ENCODE peak calls at places on chromosome 2, in eight cellular contexts. One of them, this sample, is unnamed.

GRCh38 chr2:168185583-168186274 is 61.7 kb downstream of the STK39 start:
- DNase-seq in GM12878: no peak
- DNase-seq in H1: no peak
- DNase-seq in K562: no peak
- DNase-seq in HepG2: peak; percentile 79
- DNase-seq in SK-N-SH: no peak
- DNase-seq in A549: no peak
- DNase-seq in endothelial cell of umbilical vein: peak; percentile 28
- DNase-seq in this sample: no peak

GRCh38 chr2:180520816-180521595 is 459.4 kb upstream of the UBE2E3 start:
- DNase-seq in HepG2: peak; percentile 27
- DNase-seq in SK-N-SH: no peak
- DNase-seq in H1: no peak
- DNase-seq in A549: peak; percentile 66
- DNase-seq in endothelial cell of umbilical vein: peak; percentile 36
- DNase-seq in K562: no peak
- DNase-seq in GM12878: no peak
- DNase-seq in this sample: peak; percentile 22

GRCh38 chr2:201261471-201261870 is 1.1 kb downstream of the CASP8 start:
- DNase-seq in K562: no peak
- DNase-seq in A549: no peak
- DNase-seq in H1: no peak
- DNase-seq in HepG2: no peak
- DNase-seq in GM12878: no peak
- DNase-seq in endothelial cell of umbilical vein: no peak
- DNase-seq in SK-N-SH: no peak
- DNase-seq in this sample: no peak

GRCh38 chr2:233430091-233430490 is 75.8 kb downstream of the DGKD start:
- DNase-seq in A549: peak; percentile 66
- DNase-seq in K562: no peak
- DNase-seq in endothelial cell of umbilical vein: peak; percentile 76
- DNase-seq in GM12878: no peak
- DNase-seq in SK-N-SH: no peak
- DNase-seq in HepG2: no peak
- DNase-seq in H1: no peak
- DNase-seq in this sample: no peak

GRCh38 chr2:183903026-183903425 is 695.3 kb upstream of the ZNF804A start:
- DNase-seq in GM12878: no peak
- DNase-seq in H1: no peak
- DNase-seq in endothelial cell of umbilical vein: no peak
- DNase-seq in A549: no peak
- DNase-seq in HepG2: no peak
- DNase-seq in SK-N-SH: no peak
- DNase-seq in K562: no peak
- DNase-seq in this sample: no peak

GRCh38 chr2:149184994-149185393 is 145.4 kb upstream of the LYPD6 start:
- DNase-seq in K562: no peak
- DNase-seq in SK-N-SH: no peak
- DNase-seq in H1: no peak
- DNase-seq in A549: no peak
- DNase-seq in GM12878: no peak
- DNase-seq in HepG2: no peak
- DNase-seq in endothelial cell of umbilical vein: no peak
- DNase-seq in this sample: no peak

GRCh38 chr2:179096090-179096489 is 46.2 kb upstream of the CCDC141 start:
- DNase-seq in H1: no peak
- DNase-seq in HepG2: no peak
- DNase-seq in SK-N-SH: no peak
- DNase-seq in K562: no peak
- DNase-seq in A549: no peak
- DNase-seq in endothelial cell of umbilical vein: no peak
- DNase-seq in GM12878: peak; percentile 40
- DNase-seq in this sample: no peak

GRCh38 chr2:216735086-216735485 is 39.7 kb upstream of the IGFBP5 start:
- DNase-seq in GM12878: no peak
- DNase-seq in K562: no peak
- DNase-seq in endothelial cell of umbilical vein: no peak
- DNase-seq in A549: no peak
- DNase-seq in HepG2: no peak
- DNase-seq in SK-N-SH: peak; percentile 70
- DNase-seq in H1: no peak
- DNase-seq in this sample: no peak

GRCh38 chr2:143742631-143743030 is 613.4 kb downstream of the ARHGAP15 start:
- DNase-seq in H1: no peak
- DNase-seq in endothelial cell of umbilical vein: no peak
- DNase-seq in GM12878: no peak
- DNase-seq in K562: no peak
- DNase-seq in HepG2: no peak
- DNase-seq in SK-N-SH: peak; percentile 17
- DNase-seq in A549: no peak
- DNase-seq in this sample: no peak

GRCh38 chr2:241314181-241314932 is 1.1 kb downstream of the HDLBP start:
- DNase-seq in GM12878: no peak
- DNase-seq in endothelial cell of umbilical vein: peak; percentile 68
- DNase-seq in H1: no peak
- DNase-seq in A549: peak; percentile 74
- DNase-seq in K562: no peak
- DNase-seq in HepG2: peak; percentile 62
- DNase-seq in SK-N-SH: no peak
- DNase-seq in this sample: peak; percentile 8

GRCh38 chr2:217117523-217117922 is 257.7 kb upstream of the TNP1 start:
- DNase-seq in endothelial cell of umbilical vein: no peak
- DNase-seq in A549: no peak
- DNase-seq in HepG2: no peak
- DNase-seq in K562: no peak
- DNase-seq in SK-N-SH: no peak
- DNase-seq in H1: no peak
- DNase-seq in GM12878: no peak
- DNase-seq in this sample: no peak

GRCh38 chr2:81467096-81467495 is 1162.5 kb upstream of the LRRTM1 start:
- DNase-seq in GM12878: no peak
- DNase-seq in HepG2: no peak
- DNase-seq in A549: no peak
- DNase-seq in H1: no peak
- DNase-seq in SK-N-SH: no peak
- DNase-seq in endothelial cell of umbilical vein: no peak
- DNase-seq in K562: peak; percentile 3
- DNase-seq in this sample: no peak

GRCh38 chr2:238910751-238911351 is 63.0 kb downstream of the TWIST2 start:
- DNase-seq in K562: no peak
- DNase-seq in SK-N-SH: no peak
- DNase-seq in GM12878: no peak
- DNase-seq in HepG2: no peak
- DNase-seq in A549: peak; percentile 42
- DNase-seq in H1: no peak
- DNase-seq in endothelial cell of umbilical vein: no peak
- DNase-seq in this sample: no peak

GRCh38 chr2:151097118-151097517 is 164.5 kb downstream of the RBM43 start:
- DNase-seq in HepG2: no peak
- DNase-seq in endothelial cell of umbilical vein: no peak
- DNase-seq in H1: no peak
- DNase-seq in K562: no peak
- DNase-seq in GM12878: no peak
- DNase-seq in A549: no peak
- DNase-seq in SK-N-SH: no peak
- DNase-seq in this sample: no peak

GRCh38 chr2:15169326-15170038 is 391.7 kb downstream of the NBAS start:
- DNase-seq in GM12878: no peak
- DNase-seq in K562: no peak
- DNase-seq in endothelial cell of umbilical vein: peak; percentile 86
- DNase-seq in A549: peak; percentile 59
- DNase-seq in H1: no peak
- DNase-seq in SK-N-SH: peak; percentile 50
- DNase-seq in HepG2: peak; percentile 56
- DNase-seq in this sample: peak; percentile 23

GRCh38 chr2:17965196-17965595 is 86.7 kb downstream of the KCNS3 start:
- DNase-seq in HepG2: no peak
- DNase-seq in endothelial cell of umbilical vein: no peak
- DNase-seq in SK-N-SH: no peak
- DNase-seq in K562: no peak
- DNase-seq in H1: no peak
- DNase-seq in GM12878: no peak
- DNase-seq in A549: no peak
- DNase-seq in this sample: no peak

GRCh38 chr2:17972991-17973390 is 94.5 kb downstream of the KCNS3 start:
- DNase-seq in HepG2: no peak
- DNase-seq in endothelial cell of umbilical vein: no peak
- DNase-seq in GM12878: no peak
- DNase-seq in K562: no peak
- DNase-seq in H1: no peak
- DNase-seq in SK-N-SH: no peak
- DNase-seq in A549: no peak
- DNase-seq in this sample: no peak

GRCh38 chr2:17966793-17967192 is 88.3 kb downstream of the KCNS3 start:
- DNase-seq in H1: no peak
- DNase-seq in endothelial cell of umbilical vein: no peak
- DNase-seq in HepG2: no peak
- DNase-seq in K562: no peak
- DNase-seq in SK-N-SH: no peak
- DNase-seq in GM12878: no peak
- DNase-seq in A549: no peak
- DNase-seq in this sample: no peak

GRCh38 chr2:17971531-17971930 is 93.1 kb downstream of the KCNS3 start:
- DNase-seq in GM12878: no peak
- DNase-seq in A549: no peak
- DNase-seq in K562: no peak
- DNase-seq in endothelial cell of umbilical vein: no peak
- DNase-seq in H1: no peak
- DNase-seq in SK-N-SH: no peak
- DNase-seq in HepG2: no peak
- DNase-seq in this sample: no peak

DNA sequence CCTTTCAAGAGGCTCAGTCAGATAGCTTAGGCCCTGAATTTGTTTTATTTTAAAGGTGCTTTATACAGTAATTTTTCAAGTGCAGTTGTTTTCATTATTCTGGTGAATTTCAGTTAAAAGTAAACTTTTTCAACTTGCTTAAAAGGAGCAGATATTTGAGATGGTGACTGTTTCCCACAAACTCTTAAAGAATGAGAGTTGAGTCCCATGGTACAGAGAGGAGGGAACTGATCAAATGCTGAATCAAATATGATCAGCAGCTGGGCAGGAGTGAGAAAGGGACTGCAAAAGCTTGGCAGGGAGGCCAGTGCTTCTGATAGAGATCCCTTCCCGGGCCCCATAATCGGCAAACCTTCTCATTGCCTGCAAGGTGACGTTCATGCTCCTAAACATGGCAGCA is 91.2 kb downstream of the KCNS3 start:
- DNase-seq in H1: no peak
- DNase-seq in A549: no peak
- DNase-seq in endothelial cell of umbilical vein: no peak
- DNase-seq in GM12878: no peak
- DNase-seq in K562: no peak
- DNase-seq in SK-N-SH: no peak
- DNase-seq in HepG2: no peak
- DNase-seq in this sample: no peak
- H3K4me1 ChIP-seq in H1: no peaks in the 10 kb centered on the region
- H3K4me1 ChIP-seq in A549: no peaks in the 10 kb centered on the region
- H3K4me1 ChIP-seq in endothelial cell of umbilical vein: no peaks in the 10 kb centered on the region
- H3K4me1 ChIP-seq in GM12878: no peaks in the 10 kb centered on the region
- H3K4me1 ChIP-seq in K562: no peaks in the 10 kb centered on the region
- H3K4me1 ChIP-seq in SK-N-SH: peaks cover 4% of the 10 kb centered on the region
- H3K4me1 ChIP-seq in HepG2: no peaks in the 10 kb centered on the region
- H3K4me1 ChIP-seq in this sample: no peaks in the 10 kb centered on the region

GRCh38 chr2:66729391-66729790 is 294.5 kb downstream of the MEIS1 start:
- DNase-seq in A549: no peak
- DNase-seq in SK-N-SH: no peak
- DNase-seq in endothelial cell of umbilical vein: no peak
- DNase-seq in HepG2: no peak
- DNase-seq in GM12878: no peak
- DNase-seq in H1: no peak
- DNase-seq in K562: no peak
- DNase-seq in this sample: no peak
- TF ChIP-seq MAX in A549: no peak
- TF ChIP-seq MAX in SK-N-SH: no peak
- TF ChIP-seq MAX in endothelial cell of umbilical vein: no peak
- TF ChIP-seq MAX in HepG2: no peak
- TF ChIP-seq MAX in GM12878: no peak
- TF ChIP-seq MAX in H1: no peak
- TF ChIP-seq MAX in K562: no peak
- TF ChIP-seq MAX in this sample: no peak

DNA sequence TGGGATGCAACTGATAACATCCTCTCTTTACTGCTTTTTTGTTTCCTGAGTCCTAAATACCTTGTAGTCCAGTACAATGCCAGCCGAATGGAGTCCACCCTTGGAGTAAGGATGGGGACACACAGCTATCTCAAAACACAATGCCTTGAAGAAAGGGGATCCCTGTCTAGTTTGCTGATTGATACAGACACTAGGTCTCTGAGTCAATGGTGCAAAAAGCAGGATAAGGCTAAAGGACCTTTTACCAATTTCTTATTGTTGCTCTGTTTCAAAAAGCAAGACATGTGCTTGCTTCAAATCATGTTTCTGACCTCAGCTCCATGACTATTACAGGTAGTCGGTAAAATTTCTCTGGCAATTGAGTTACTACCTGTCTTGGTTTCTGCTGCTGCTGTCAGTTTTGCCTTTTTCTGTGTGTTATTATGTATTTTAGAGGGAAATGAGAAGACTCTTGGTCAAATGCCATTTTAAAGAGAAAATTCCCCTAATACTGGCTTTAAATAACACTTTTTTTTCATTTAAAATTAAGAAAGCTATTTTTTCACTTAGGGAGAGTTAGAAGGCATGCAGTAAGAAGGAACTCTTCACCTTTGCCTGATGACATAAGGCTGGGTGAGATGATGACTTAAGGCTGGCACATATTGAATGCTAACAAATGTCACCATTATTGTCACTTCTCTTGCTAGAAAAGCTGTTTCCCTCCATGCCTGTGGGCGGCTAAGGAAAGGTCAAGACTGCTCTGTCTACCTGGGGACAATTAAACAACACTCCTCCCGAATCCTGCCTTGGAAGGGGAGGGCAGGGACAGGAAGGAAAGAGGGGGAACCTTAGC is 4.9 kb upstream of the FIGLA start:
- DNase-seq in HepG2: no peak
- DNase-seq in A549: no peak
- DNase-seq in endothelial cell of umbilical vein: no peak
- DNase-seq in K562: no peak
- DNase-seq in GM12878: no peak
- DNase-seq in SK-N-SH: no peak
- DNase-seq in H1: no peak
- DNase-seq in this sample: no peak
- H3K4me1 ChIP-seq in HepG2: peaks cover 43% of the 10 kb centered on the region
- H3K4me1 ChIP-seq in A549: peaks cover 2% of the 10 kb centered on the region
- H3K4me1 ChIP-seq in endothelial cell of umbilical vein: no peaks in the 10 kb centered on the region
- H3K4me1 ChIP-seq in K562: peaks cover 6% of the 10 kb centered on the region
- H3K4me1 ChIP-seq in GM12878: no peaks in the 10 kb centered on the region
- H3K4me1 ChIP-seq in SK-N-SH: no peaks in the 10 kb centered on the region
- H3K4me1 ChIP-seq in H1: no peaks in the 10 kb centered on the region
- H3K4me1 ChIP-seq in this sample: no peaks in the 10 kb centered on the region

DNA sequence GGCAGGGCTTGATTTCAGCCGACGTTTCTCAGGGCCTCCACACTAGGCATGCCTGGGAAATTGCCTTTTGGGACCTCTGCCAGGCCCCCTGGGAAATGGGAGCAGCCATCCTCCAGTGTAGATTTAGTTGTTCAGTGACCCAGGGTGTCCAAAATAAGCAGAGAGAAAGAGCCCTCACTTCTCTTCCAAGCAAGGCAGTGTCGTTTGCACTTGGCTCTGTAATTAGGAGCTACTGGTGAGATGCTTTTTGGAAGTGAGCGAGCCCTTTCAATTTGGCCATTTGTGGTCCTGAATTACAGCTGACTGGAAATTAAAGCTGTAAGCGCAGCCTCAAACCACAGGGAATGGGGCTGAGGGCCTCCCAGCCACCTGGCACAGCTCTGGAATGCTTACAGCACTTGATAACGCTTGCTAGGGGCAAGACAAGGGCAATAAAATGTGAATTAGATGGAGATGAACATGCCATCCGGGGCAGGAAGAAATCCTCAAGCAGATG is 173.2 kb downstream of the UXS1 start:
- DNase-seq in HepG2: no peak
- DNase-seq in GM12878: no peak
- DNase-seq in SK-N-SH: peak; percentile 59
- DNase-seq in A549: no peak
- DNase-seq in H1: no peak
- DNase-seq in K562: no peak
- DNase-seq in endothelial cell of umbilical vein: no peak
- DNase-seq in this sample: no peak
- TF ChIP-seq MAX in HepG2: no peak
- TF ChIP-seq MAX in GM12878: no peak
- TF ChIP-seq MAX in SK-N-SH: no peak
- TF ChIP-seq MAX in A549: no peak
- TF ChIP-seq MAX in H1: no peak
- TF ChIP-seq MAX in K562: no peak
- TF ChIP-seq MAX in endothelial cell of umbilical vein: no peak
- TF ChIP-seq MAX in this sample: no peak

This sample was measured in HCT116.